ENCODE peak calls at places on chromosomes 13 and 19, in seven cellular contexts. O, I, R, Q, T, E and K are unnamed samples.

GRCh38 chr19:37303591-37304171 is 67.2 kb upstream of the ZNF527 start:
- DNase-seq in R (no peak), T (no peak), Q (no peak), E (no peak), I (no peak), O (no peak), K (no peak)

GRCh38 chr19:47848871-47849473 is 10.1 kb upstream of the TPRX2 start:
- DNase-seq in I (no peak), O (no peak), E (no peak), R (no peak), T (no peak), Q (no peak), K (no peak)

GRCh38 chr19:15251749-15252397 is 19.6 kb upstream of the EPHX3 start:
- DNase-seq in T (no peak), R (peak; percentile 89), Q (peak; percentile 45), E (peak; percentile 23), O (peak; percentile 95), I (no peak), K (peak; percentile 55)

GRCh38 chr13:32495841-32496240 is 42.8 kb downstream of the N4BP2L2 start:
- DNase-seq in Q (no peak), O (no peak), E (no peak), R (no peak), T (no peak), I (no peak), K (no peak)

GRCh38 chr19:55487884-55488687 is at the start of gene SSC5D:
- DNase-seq in O (peak; percentile 65), Q (no peak), T (no peak), E (no peak), R (peak; percentile 73), I (no peak), K (no peak)

GRCh38 chr13:61685683-61686013 is 270.0 kb upstream of the PCDH20 start:
- DNase-seq in E (no peak), T (no peak), R (no peak), O (no peak), Q (peak; percentile 17), I (peak; percentile 5), K (no peak)

GRCh38 chr13:40639226-40639681 is 27.2 kb downstream of the FOXO1 start:
- DNase-seq in T (no peak), I (no peak), O (no peak), Q (peak; percentile 69), R (no peak), E (no peak), K (no peak)

GRCh38 chr19:1364070-1364719 is 19.5 kb upstream of the NDUFS7 start:
- DNase-seq in Q (no peak), R (no peak), E (no peak), T (no peak), I (no peak), O (no peak), K (no peak)

GRCh38 chr19:4064073-4064550 is 2.6 kb downstream of the ZBTB7A start:
- DNase-seq in Q (peak; percentile 54), E (no peak), I (no peak), R (no peak), T (no peak), O (peak; percentile 72), K (peak; percentile 16)

GRCh38 chr19:4524808-4525562 is 6.7 kb upstream of the PLIN4 start:
- DNase-seq in T (no peak), I (no peak), O (peak; percentile 83), R (no peak), Q (peak; percentile 49), E (peak; percentile 51), K (peak; percentile 70)

GRCh38 chr13:71661921-71662320 is 205.1 kb downstream of the DACH1 start:
- DNase-seq in O (no peak), R (no peak), E (no peak), T (no peak), I (no peak), Q (no peak), K (peak; percentile 52)

GRCh38 chr19:8335343-8336071 is 7.6 kb downstream of the KANK3 start:
- DNase-seq in T (no peak), R (no peak), E (no peak), O (peak; percentile 41), I (no peak), Q (no peak), K (no peak)

GRCh38 chr13:105702441-105702840 is 833.0 kb downstream of the EFNB2 start:
- DNase-seq in E (no peak), Q (peak; percentile 58), I (no peak), O (no peak), T (no peak), R (no peak), K (no peak)

GRCh38 chr19:38386300-38386967 is 1.4 kb downstream of the GGN start:
- DNase-seq in O (peak; percentile 69), T (no peak), I (no peak), Q (no peak), R (peak; percentile 61), E (no peak), K (no peak)

GRCh38 chr19:17873661-17874422 is 2.1 kb downstream of the SLC5A5 start:
- DNase-seq in Q (peak; percentile 39), T (no peak), O (no peak), I (no peak), R (no peak), E (no peak), K (peak; percentile 60)

GRCh38 chr19:34428549-34429285 is 536 bp downstream of the UBA2 start:
- DNase-seq in R (peak; percentile 58), I (no peak), O (peak; percentile 86), Q (peak; percentile 42), T (peak; percentile 8), E (no peak), K (peak; percentile 9)

GRCh38 chr13:24165746-24166145 is 5.2 kb downstream of the SPATA13 start:
- DNase-seq in E (no peak), I (no peak), R (no peak), T (no peak), O (no peak), Q (peak; percentile 29), K (no peak)

GRCh38 chr19:39046037-39046821 is 13.9 kb upstream of the FBXO27 start:
- DNase-seq in O (no peak), I (no peak), T (no peak), Q (peak; percentile 80), R (no peak), E (no peak), K (peak; percentile 20)

GRCh38 chr19:6292006-6292405 is 12.2 kb upstream of the MLLT1 start:
- DNase-seq in Q (no peak), E (no peak), I (no peak), R (no peak), O (no peak), T (no peak), K (no peak)

GRCh38 chr13:98576215-98576945 is 527 bp downstream of the STK24 start:
- DNase-seq in T (peak; percentile 65), O (peak; percentile 74), R (peak; percentile 85), E (peak; percentile 49), Q (peak; percentile 47), I (peak; percentile 27), K (no peak)

GRCh38 chr19:42288881-42289555 is 12.9 kb upstream of the PRR19 start:
- DNase-seq in E (no peak), T (no peak), I (no peak), O (no peak), R (no peak), Q (no peak), K (no peak)

GRCh38 chr19:3250675-3251074 is 26.2 kb downstream of the CELF5 start:
- DNase-seq in E (no peak), R (no peak), I (no peak), T (no peak), Q (no peak), O (no peak), K (peak; percentile 38)

GRCh38 chr19:41584260-41584810 is 8.4 kb downstream of the CEACAM21 start:
- DNase-seq in O (no peak), I (no peak), T (no peak), E (no peak), R (no peak), Q (no peak), K (no peak)

GRCh38 chr19:47093841-47094240 is 19.7 kb downstream of the ZC3H4 start:
- DNase-seq in O (peak; percentile 67), I (no peak), E (no peak), Q (peak; percentile 45), R (peak; percentile 22), T (no peak), K (no peak)

GRCh38 chr19:38543286-38543806 is 74.4 kb downstream of the MAP4K1 start:
- DNase-seq in Q (no peak), I (no peak), O (no peak), E (no peak), R (no peak), T (no peak), K (no peak)

GRCh38 chr19:34925278-34925855 is 1.3 kb upstream of the ZNF30 start:
- DNase-seq in T (no peak), O (no peak), Q (no peak), R (no peak), I (no peak), E (no peak), K (no peak)

GRCh38 chr19:45899253-45899652 is 3.2 kb downstream of the MYPOP start:
- DNase-seq in I (no peak), O (no peak), E (no peak), T (no peak), Q (no peak), R (no peak), K (no peak)

GRCh38 chr13:69565334-69565733 is 542.3 kb upstream of the ATXN8OS start:
- DNase-seq in Q (peak; percentile 90), R (no peak), T (no peak), E (no peak), I (no peak), O (no peak), K (peak; percentile 55)